ENCODE peak calls at places on chromosomes 2 and 18, in eight cellular contexts. H is stimulated activated CD4-positive, alpha-beta T cell treated with anti-CD3 and anti-CD28 coated beads, Interleukin-12 subunit alpha, Interleukin-12 subunit beta, amount 100 ng/mL, for 24 hours; U is astrocyte of the spinal cord; G is erythroblast; S is kidney glomerular epithelial cell; A is NCI-H1105 treated with DMSO at 0.1 percent for 48 hours; B is HEK293T; J is iris pigment epithelial cell. M is an unnamed sample.

GRCh38 chr2:190563109-190563508 is 28.6 kb upstream of the NEMP2 start:
- DNase-seq in S (peak), J (no peak), A (no peak), G (no peak), H (peak), B (no peak), U (no peak), M (no peak)

GRCh38 chr2:235026137-235026536 is 74.3 kb downstream of the SH3BP4 start:
- DNase-seq in A (no peak), G (no peak), B (no peak), S (peak), H (no peak), J (peak), U (peak), M (no peak)

GRCh38 chr2:42761554-42761953 is 2.4 kb downstream of the OXER1 start:
- DNase-seq in H (no peak), A (no peak), J (no peak), G (no peak), U (no peak), S (no peak), B (no peak), M (no peak)

GRCh38 chr18:35193313-35193712 is 47.5 kb upstream of the ZNF397 start:
- DNase-seq in U (no peak), A (peak), H (no peak), J (no peak), S (no peak), B (no peak), G (no peak), M (no peak)

GRCh38 chr2:2850891-2851290 is 519.8 kb upstream of the MYT1L start:
- DNase-seq in S (no peak), A (peak), J (no peak), B (no peak), H (no peak), G (no peak), U (no peak), M (no peak)

GRCh38 chr2:150570712-150571111 is 83.2 kb upstream of the RND3 start:
- DNase-seq in B (no peak), H (no peak), U (peak), S (peak), J (peak), A (no peak), G (no peak), M (no peak)

GRCh38 chr2:188414412-188414811 is 122.7 kb downstream of the GULP1 start:
- DNase-seq in J (peak), U (peak), A (no peak), H (no peak), G (no peak), S (peak), B (no peak), M (no peak)

GRCh38 chr18:48547456-48548403 is 8.9 kb downstream of the CTIF start:
- DNase-seq in H (no peak), U (peak), J (peak), S (peak), G (no peak), B (peak), A (no peak), M (peak)

GRCh38 chr2:159201321-159202063 is 85.0 kb downstream of the WDSUB1 start:
- DNase-seq in U (peak), S (no peak), H (no peak), A (no peak), G (no peak), J (peak), B (no peak), M (peak)

GRCh38 chr2:235666240-235666781 is 172.5 kb downstream of the AGAP1 start:
- DNase-seq in B (peak), J (peak), H (no peak), G (peak), U (peak), S (peak), A (peak), M (peak)

GRCh38 chr2:239157269-239157668 is 243.6 kb downstream of the HDAC4 start:
- DNase-seq in U (no peak), S (no peak), J (no peak), B (no peak), A (no peak), G (no peak), H (no peak), M (no peak)

GRCh38 chr2:36653967-36654694 is 42.4 kb upstream of the VIT start:
- DNase-seq in B (no peak), A (no peak), S (no peak), H (no peak), J (peak), U (no peak), G (no peak), M (no peak)

GRCh38 chr2:240812721-240813120 is 7.3 kb downstream of the KIF1A start:
- DNase-seq in A (no peak), S (no peak), G (no peak), H (no peak), U (no peak), J (no peak), B (no peak), M (no peak)

GRCh38 chr2:197168705-197169104 is 141.9 kb downstream of the ANKRD44 start:
- DNase-seq in S (no peak), U (peak), B (peak), H (peak), J (peak), G (peak), A (peak), M (no peak)